ENCODE peak calls at places on chromosome 9, in ten cellular contexts. G is bronchial epithelial cell; P is effector memory CD4-positive, alpha-beta T cell; K is mucosa of descending colon; S is fibroblast of mammary gland; E is fibroblast of lung; L is heart left ventricle; T is epithelial cell of esophagus; M is fibroblast of pulmonary artery; N is astrocyte. O is an unnamed sample.

GRCh38 chr9:83432104-83432627 is 106.0 kb downstream of the FRMD3 start:
- DNase-seq in G (no peak), P (no peak), K (peak; percentile 82), S (no peak), E (peak; percentile 67), L (peak; percentile 86), T (no peak), M (peak; percentile 38), N (peak; percentile 49), O (no peak)

GRCh38 chr9:126939821-126940221 is 25.2 kb downstream of the RALGPS1 start:
- DNase-seq in G (no peak), P (no peak), K (no peak), S (no peak), E (no peak), L (no peak), T (no peak), M (no peak), N (no peak), O (no peak)

GRCh38 chr9:133932176-133932575 is 59.9 kb downstream of the VAV2 start:
- DNase-seq in G (no peak), P (no peak), K (no peak), S (no peak), E (peak; percentile 55), L (no peak), T (no peak), M (peak; percentile 69), N (peak; percentile 38), O (no peak)

GRCh38 chr9:36878986-36879982 is 154.8 kb downstream of the PAX5 start:
- DNase-seq in G (no peak), P (no peak), K (no peak), S (no peak), E (no peak), L (no peak), T (no peak), M (no peak), N (no peak), O (peak; percentile 21)

GRCh38 chr9:95778957-95779356 is 96.5 kb upstream of the ERCC6L2 start:
- DNase-seq in G (peak; percentile 42), P (no peak), K (no peak), S (peak; percentile 94), E (peak; percentile 89), L (peak; percentile 63), T (peak; percentile 56), M (peak; percentile 80), N (peak; percentile 88), O (no peak)

GRCh38 chr9:21251162-21251561 is 11.4 kb upstream of the IFNA14 start:
- DNase-seq in G (no peak), P (no peak), K (no peak), S (no peak), E (no peak), L (no peak), T (no peak), M (no peak), N (no peak), O (no peak)

GRCh38 chr9:33142531-33142930 is 24.6 kb downstream of the B4GALT1 start:
- DNase-seq in G (no peak), P (no peak), K (no peak), S (no peak), E (no peak), L (no peak), T (no peak), M (no peak), N (no peak), O (peak; percentile 57)

GRCh38 chr9:109912082-109912581 is 132.1 kb downstream of the PALM2AKAP2 start:
- DNase-seq in G (peak; percentile 94), P (no peak), K (no peak), S (peak; percentile 86), E (peak; percentile 63), L (no peak), T (peak; percentile 77), M (peak; percentile 64), N (peak; percentile 58), O (no peak)

GRCh38 chr9:136220017-136220729 is 15.2 kb upstream of the LHX3 start:
- DNase-seq in G (peak; percentile 61), P (peak; percentile 44), K (no peak), S (peak; percentile 15), E (peak; percentile 68), L (no peak), T (peak; percentile 83), M (peak; percentile 23), N (peak; percentile 52), O (no peak)

GRCh38 chr9:105290401-105290800 is 46.0 kb downstream of the SLC44A1 start:
- DNase-seq in G (peak; percentile 84), P (no peak), K (no peak), S (peak; percentile 78), E (peak; percentile 36), L (no peak), T (peak; percentile 91), M (peak; percentile 65), N (peak; percentile 33), O (no peak)

GRCh38 chr9:131695366-131696162 is 44.3 kb downstream of the RAPGEF1 start:
- DNase-seq in G (no peak), P (no peak), K (no peak), S (no peak), E (no peak), L (no peak), T (no peak), M (no peak), N (no peak), O (no peak)

GRCh38 chr9:129319938-129320481 is 141.9 kb upstream of the IER5L start:
- DNase-seq in G (no peak), P (no peak), K (no peak), S (no peak), E (no peak), L (no peak), T (no peak), M (no peak), N (no peak), O (no peak)

GRCh38 chr9:136018257-136019031 is 57.3 kb upstream of the UBAC1 start:
- DNase-seq in G (no peak), P (no peak), K (no peak), S (no peak), E (no peak), L (no peak), T (no peak), M (no peak), N (no peak), O (no peak)

GRCh38 chr9:92373167-92373566 is 31.2 kb downstream of the OGN start:
- DNase-seq in G (no peak), P (no peak), K (no peak), S (no peak), E (no peak), L (no peak), T (no peak), M (no peak), N (no peak), O (no peak)

GRCh38 chr9:13111778-13112177 is 167.7 kb downstream of the MPDZ start:
- DNase-seq in G (no peak), P (no peak), K (no peak), S (peak; percentile 21), E (no peak), L (no peak), T (no peak), M (no peak), N (no peak), O (no peak)

DNA sequence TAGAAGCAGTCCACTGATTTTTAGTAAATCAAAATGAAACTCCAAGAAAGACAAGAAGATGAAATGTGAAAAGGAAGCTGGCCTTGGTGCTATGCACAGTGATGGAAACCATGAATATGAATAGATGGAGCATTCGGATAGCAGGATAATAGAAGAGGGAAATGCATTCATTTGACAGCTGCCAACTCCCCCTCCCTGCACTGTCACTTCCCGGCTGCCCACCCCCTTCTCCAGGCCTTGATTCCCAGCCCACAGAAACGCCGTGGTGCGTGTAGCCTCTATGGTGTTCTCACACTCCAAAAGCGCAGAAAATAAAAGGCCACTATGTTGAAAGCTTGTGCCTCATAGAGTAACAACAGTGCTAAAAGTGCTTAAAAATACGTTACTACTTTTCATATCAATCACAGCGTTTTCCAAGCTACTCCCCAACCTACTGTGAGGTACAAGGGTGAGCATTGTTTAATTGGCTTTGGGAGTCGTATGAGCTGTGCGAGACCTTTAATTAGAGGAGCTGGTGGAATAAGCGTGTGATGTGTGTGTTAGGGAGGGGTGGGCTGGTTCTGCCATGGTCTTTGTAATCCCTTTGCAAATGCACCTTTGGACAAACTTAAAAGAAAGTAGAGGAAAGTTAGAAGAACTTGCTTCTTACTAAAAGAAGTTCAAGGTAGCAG is 26.1 kb upstream of the IFNK start:
- DNase-seq in G (no peak), P (no peak), K (no peak), S (no peak), E (no peak), L (no peak), T (no peak), M (no peak), N (no peak), O (no peak)
- H3K4me3 ChIP-seq in G (no peak overlapping the region), P (no peak overlapping the region), K (no peak overlapping the region), S (no peak overlapping the region), E (no peak overlapping the region), L (no peak overlapping the region), T (no peak overlapping the region), M (no peak overlapping the region), N (no peak overlapping the region), O (no peak overlapping the region)

DNA sequence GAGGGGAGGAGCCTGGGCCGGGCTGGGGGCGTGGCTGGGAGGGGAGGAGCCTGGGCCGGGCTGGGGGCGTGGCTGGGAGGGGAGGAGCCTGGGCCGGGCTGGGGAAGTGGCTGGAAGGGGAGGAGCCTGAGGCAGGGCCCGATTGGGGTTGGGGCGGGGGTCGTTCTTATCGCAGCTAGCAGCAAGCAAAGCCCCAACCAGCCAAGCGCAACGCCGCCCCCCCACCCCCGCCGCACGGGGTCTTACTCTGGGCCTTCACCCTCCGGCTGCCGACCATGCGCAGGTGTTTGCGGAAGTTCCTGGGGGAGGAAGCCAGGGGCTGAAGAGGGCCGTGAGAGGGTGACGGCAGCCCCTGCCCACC is 5.0 kb downstream of the NSMF start:
- DNase-seq in G (no peak), P (no peak), K (peak; percentile 87), S (no peak), E (no peak), L (peak; percentile 62), T (peak; percentile 47), M (peak; percentile 27), N (no peak), O (no peak)
- H3K4me3 ChIP-seq in G (peak overlapping the region; percentile 45), P (peak overlapping the region; percentile 42), K (no peak overlapping the region), S (peak overlapping the region; percentile 9), E (no peak overlapping the region), L (peak overlapping the region; percentile 46), T (peak overlapping the region; percentile 49), M (no peak overlapping the region), N (no peak overlapping the region), O (peak overlapping the region; percentile 37)

GRCh38 chr9:124352616-124353015 is 62.6 kb downstream of the PSMB7 start:
- DNase-seq in G (no peak), P (no peak), K (no peak), S (no peak), E (no peak), L (no peak), T (no peak), M (no peak), N (no peak), O (no peak)
- H3K4me3 ChIP-seq in G (no peak overlapping the region), P (no peak overlapping the region), K (no peak overlapping the region), S (no peak overlapping the region), E (no peak overlapping the region), L (no peak overlapping the region), T (no peak overlapping the region), M (no peak overlapping the region), N (no peak overlapping the region), O (no peak overlapping the region)

DNA sequence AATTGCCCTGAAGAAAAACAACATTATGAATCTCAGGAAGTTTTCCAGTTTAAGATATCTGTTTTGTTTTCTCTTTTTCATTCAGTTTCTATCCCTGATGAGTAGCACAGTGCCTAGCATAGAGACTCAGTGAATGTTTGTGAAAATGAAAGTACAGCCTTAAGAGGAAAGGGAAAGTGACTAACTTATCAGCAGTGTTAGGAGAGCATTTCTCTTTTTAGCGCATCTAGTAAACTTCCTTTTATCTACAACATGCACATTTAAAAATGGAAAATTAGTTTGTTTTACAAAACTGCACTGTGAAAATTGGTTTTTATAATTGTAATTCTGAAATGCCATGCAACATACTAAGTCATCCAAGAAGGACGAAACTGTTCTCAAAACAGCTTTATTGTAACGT is 110.8 kb downstream of the SMARCA2 start:
- DNase-seq in G (peak; percentile 10), P (no peak), K (no peak), S (peak; percentile 29), E (no peak), L (no peak), T (no peak), M (peak; percentile 33), N (no peak), O (no peak)
- H3K4me3 ChIP-seq in G (no peak overlapping the region), P (no peak overlapping the region), K (no peak overlapping the region), S (no peak overlapping the region), E (peak overlapping the region; percentile 48), L (peak overlapping the region; percentile 25), T (no peak overlapping the region), M (peak overlapping the region; percentile 28), N (no peak overlapping the region), O (no peak overlapping the region)

O was measured in CD8-positive, alpha-beta memory T cell.